ENCODE peak calls at places on chromosome 20, in five cellular contexts. One of them, this sample, is unnamed.

GRCh38 chr20:5432030-5432429 is 115.3 kb upstream of the PROKR2 start:
- DNase-seq in endothelial cell of umbilical vein: no peak
- DNase-seq in CD8-positive, alpha-beta T cell: no peak
- DNase-seq in heart right ventricle: no peak
- DNase-seq in PC-9: no peak
- DNase-seq in this sample: no peak

GRCh38 chr20:46568570-46569129 is 18.2 kb upstream of the OCSTAMP start:
- DNase-seq in endothelial cell of umbilical vein: peak
- DNase-seq in CD8-positive, alpha-beta T cell: no peak
- DNase-seq in heart right ventricle: peak
- DNase-seq in PC-9: peak
- DNase-seq in this sample: peak

GRCh38 chr20:38343107-38343797 is 3.0 kb upstream of the LBP start:
- DNase-seq in endothelial cell of umbilical vein: peak
- DNase-seq in CD8-positive, alpha-beta T cell: no peak
- DNase-seq in heart right ventricle: no peak
- DNase-seq in PC-9: no peak
- DNase-seq in this sample: peak

GRCh38 chr20:60007452-60007851 is 49.2 kb downstream of the CDH26 start:
- DNase-seq in endothelial cell of umbilical vein: no peak
- DNase-seq in CD8-positive, alpha-beta T cell: no peak
- DNase-seq in heart right ventricle: peak
- DNase-seq in PC-9: no peak
- DNase-seq in this sample: no peak

GRCh38 chr20:47319517-47320252 is 36.8 kb downstream of the ZMYND8 start:
- DNase-seq in endothelial cell of umbilical vein: peak
- DNase-seq in CD8-positive, alpha-beta T cell: no peak
- DNase-seq in heart right ventricle: peak
- DNase-seq in PC-9: peak
- DNase-seq in this sample: peak

GRCh38 chr20:59255256-59255655 is 45.2 kb upstream of the EDN3 start:
- DNase-seq in endothelial cell of umbilical vein: no peak
- DNase-seq in CD8-positive, alpha-beta T cell: no peak
- DNase-seq in heart right ventricle: no peak
- DNase-seq in PC-9: no peak
- DNase-seq in this sample: no peak

GRCh38 chr20:38883981-38884733 is 42.1 kb upstream of the FAM83D start:
- DNase-seq in endothelial cell of umbilical vein: no peak
- DNase-seq in CD8-positive, alpha-beta T cell: no peak
- DNase-seq in heart right ventricle: no peak
- DNase-seq in PC-9: no peak
- DNase-seq in this sample: no peak

GRCh38 chr20:57397693-57398108 is 6.5 kb downstream of the RBM38 start:
- DNase-seq in endothelial cell of umbilical vein: no peak
- DNase-seq in CD8-positive, alpha-beta T cell: peak
- DNase-seq in heart right ventricle: no peak
- DNase-seq in PC-9: no peak
- DNase-seq in this sample: peak

GRCh38 chr20:37231970-37232620 is 29.5 kb downstream of the GHRH start:
- DNase-seq in endothelial cell of umbilical vein: no peak
- DNase-seq in CD8-positive, alpha-beta T cell: no peak
- DNase-seq in heart right ventricle: no peak
- DNase-seq in PC-9: no peak
- DNase-seq in this sample: no peak

GRCh38 chr20:62496525-62497218 is 20.9 kb upstream of the GATA5 start:
- DNase-seq in endothelial cell of umbilical vein: no peak
- DNase-seq in CD8-positive, alpha-beta T cell: no peak
- DNase-seq in heart right ventricle: no peak
- DNase-seq in PC-9: peak
- DNase-seq in this sample: no peak

GRCh38 chr20:14069796-14070195 is 74.5 kb downstream of the MACROD2 start:
- DNase-seq in endothelial cell of umbilical vein: no peak
- DNase-seq in CD8-positive, alpha-beta T cell: no peak
- DNase-seq in heart right ventricle: no peak
- DNase-seq in PC-9: no peak
- DNase-seq in this sample: no peak

GRCh38 chr20:56358070-56358469 is 704 bp upstream of the FAM210B start:
- DNase-seq in endothelial cell of umbilical vein: no peak
- DNase-seq in CD8-positive, alpha-beta T cell: no peak
- DNase-seq in heart right ventricle: no peak
- DNase-seq in PC-9: no peak
- DNase-seq in this sample: no peak

GRCh38 chr20:58851221-58851968 is 693 bp upstream of the GNAS-AS1 start:
- DNase-seq in endothelial cell of umbilical vein: no peak
- DNase-seq in CD8-positive, alpha-beta T cell: no peak
- DNase-seq in heart right ventricle: no peak
- DNase-seq in PC-9: peak
- DNase-seq in this sample: no peak

GRCh38 chr20:57076202-57076651 is 190.2 kb downstream of the BMP7 start:
- DNase-seq in endothelial cell of umbilical vein: no peak
- DNase-seq in CD8-positive, alpha-beta T cell: no peak
- DNase-seq in heart right ventricle: no peak
- DNase-seq in PC-9: peak
- DNase-seq in this sample: no peak

GRCh38 chr20:51417745-51418529 is 124.6 kb downstream of the NFATC2 start:
- DNase-seq in endothelial cell of umbilical vein: no peak
- DNase-seq in CD8-positive, alpha-beta T cell: no peak
- DNase-seq in heart right ventricle: no peak
- DNase-seq in PC-9: no peak
- DNase-seq in this sample: no peak

GRCh38 chr20:21632031-21632430 is 73.4 kb upstream of the PAX1 start:
- DNase-seq in endothelial cell of umbilical vein: no peak
- DNase-seq in CD8-positive, alpha-beta T cell: no peak
- DNase-seq in heart right ventricle: no peak
- DNase-seq in PC-9: no peak
- DNase-seq in this sample: no peak

GRCh38 chr20:23667666-23668065 is 21.2 kb downstream of the CST4 start:
- DNase-seq in endothelial cell of umbilical vein: no peak
- DNase-seq in CD8-positive, alpha-beta T cell: no peak
- DNase-seq in heart right ventricle: no peak
- DNase-seq in PC-9: no peak
- DNase-seq in this sample: no peak

GRCh38 chr20:1940581-1940980 is 45.4 kb downstream of the SIRPA start:
- DNase-seq in endothelial cell of umbilical vein: no peak
- DNase-seq in CD8-positive, alpha-beta T cell: no peak
- DNase-seq in heart right ventricle: no peak
- DNase-seq in PC-9: no peak
- DNase-seq in this sample: no peak

GRCh38 chr20:40749985-40750506 is 61.0 kb upstream of the MAFB start:
- DNase-seq in endothelial cell of umbilical vein: peak
- DNase-seq in CD8-positive, alpha-beta T cell: no peak
- DNase-seq in heart right ventricle: no peak
- DNase-seq in PC-9: no peak
- DNase-seq in this sample: no peak

GRCh38 chr20:47024461-47024937 is 129.9 kb downstream of the EYA2 start:
- DNase-seq in endothelial cell of umbilical vein: no peak
- DNase-seq in CD8-positive, alpha-beta T cell: no peak
- DNase-seq in heart right ventricle: no peak
- DNase-seq in PC-9: no peak
- DNase-seq in this sample: no peak

GRCh38 chr20:37524859-37525708 is 2.6 kb downstream of the BLCAP start:
- DNase-seq in endothelial cell of umbilical vein: no peak
- DNase-seq in CD8-positive, alpha-beta T cell: no peak
- DNase-seq in heart right ventricle: no peak
- DNase-seq in PC-9: peak
- DNase-seq in this sample: peak

GRCh38 chr20:41231850-41232249 is 85.7 kb downstream of the ZHX3 start:
- DNase-seq in endothelial cell of umbilical vein: no peak
- DNase-seq in CD8-positive, alpha-beta T cell: no peak
- DNase-seq in heart right ventricle: no peak
- DNase-seq in PC-9: no peak
- DNase-seq in this sample: no peak

GRCh38 chr20:444862-445426 is 17.4 kb downstream of the TBC1D20 start:
- DNase-seq in endothelial cell of umbilical vein: peak
- DNase-seq in CD8-positive, alpha-beta T cell: no peak
- DNase-seq in heart right ventricle: no peak
- DNase-seq in PC-9: no peak
- DNase-seq in this sample: no peak

GRCh38 chr20:63091901-63092659 is 85.3 kb upstream of the BHLHE23 start:
- DNase-seq in endothelial cell of umbilical vein: no peak
- DNase-seq in CD8-positive, alpha-beta T cell: no peak
- DNase-seq in heart right ventricle: no peak
- DNase-seq in PC-9: no peak
- DNase-seq in this sample: no peak

GRCh38 chr20:13517801-13518200 is 120.9 kb downstream of the TASP1 start:
- DNase-seq in endothelial cell of umbilical vein: no peak
- DNase-seq in CD8-positive, alpha-beta T cell: no peak
- DNase-seq in heart right ventricle: no peak
- DNase-seq in PC-9: no peak
- DNase-seq in this sample: no peak

GRCh38 chr20:62922451-62922921 is 3.8 kb downstream of the DIDO1 start:
- DNase-seq in endothelial cell of umbilical vein: no peak
- DNase-seq in CD8-positive, alpha-beta T cell: peak
- DNase-seq in heart right ventricle: no peak
- DNase-seq in PC-9: no peak
- DNase-seq in this sample: no peak

GRCh38 chr20:60221593-60221992 is 263.4 kb downstream of the CDH26 start:
- DNase-seq in endothelial cell of umbilical vein: no peak
- DNase-seq in CD8-positive, alpha-beta T cell: no peak
- DNase-seq in heart right ventricle: no peak
- DNase-seq in PC-9: no peak
- DNase-seq in this sample: no peak

GRCh38 chr20:63022501-63022900 is 15.7 kb upstream of the BHLHE23 start:
- DNase-seq in endothelial cell of umbilical vein: no peak
- DNase-seq in CD8-positive, alpha-beta T cell: no peak
- DNase-seq in heart right ventricle: no peak
- DNase-seq in PC-9: no peak
- DNase-seq in this sample: no peak

GRCh38 chr20:1448081-1448627 is 18.5 kb downstream of the NSFL1C start:
- DNase-seq in endothelial cell of umbilical vein: no peak
- DNase-seq in CD8-positive, alpha-beta T cell: peak
- DNase-seq in heart right ventricle: no peak
- DNase-seq in PC-9: no peak
- DNase-seq in this sample: no peak

GRCh38 chr20:61896058-61896961 is 169.4 kb downstream of the TAF4 start:
- DNase-seq in endothelial cell of umbilical vein: peak
- DNase-seq in CD8-positive, alpha-beta T cell: peak
- DNase-seq in heart right ventricle: no peak
- DNase-seq in PC-9: peak
- DNase-seq in this sample: peak

GRCh38 chr20:5864873-5865582 is 85.3 kb downstream of the TRMT6 start:
- DNase-seq in endothelial cell of umbilical vein: peak
- DNase-seq in CD8-positive, alpha-beta T cell: no peak
- DNase-seq in heart right ventricle: no peak
- DNase-seq in PC-9: peak
- DNase-seq in this sample: no peak

GRCh38 chr20:48260370-48260769 is 475.1 kb upstream of the SULF2 start:
- DNase-seq in endothelial cell of umbilical vein: no peak
- DNase-seq in CD8-positive, alpha-beta T cell: no peak
- DNase-seq in heart right ventricle: peak
- DNase-seq in PC-9: no peak
- DNase-seq in this sample: no peak

GRCh38 chr20:51529758-51530157 is 12.8 kb downstream of the NFATC2 start:
- DNase-seq in endothelial cell of umbilical vein: no peak
- DNase-seq in CD8-positive, alpha-beta T cell: no peak
- DNase-seq in heart right ventricle: no peak
- DNase-seq in PC-9: no peak
- DNase-seq in this sample: peak

GRCh38 chr20:51660741-51661608 is 107.2 kb downstream of the ATP9A start:
- DNase-seq in endothelial cell of umbilical vein: peak
- DNase-seq in CD8-positive, alpha-beta T cell: no peak
- DNase-seq in heart right ventricle: no peak
- DNase-seq in PC-9: no peak
- DNase-seq in this sample: no peak

GRCh38 chr20:20365593-20365992 is 2.3 kb upstream of the INSM1 start:
- DNase-seq in endothelial cell of umbilical vein: no peak
- DNase-seq in CD8-positive, alpha-beta T cell: no peak
- DNase-seq in heart right ventricle: no peak
- DNase-seq in PC-9: no peak
- DNase-seq in this sample: no peak

GRCh38 chr20:50569864-50570836 is 60.0 kb downstream of the PTPN1 start:
- DNase-seq in endothelial cell of umbilical vein: peak
- DNase-seq in CD8-positive, alpha-beta T cell: no peak
- DNase-seq in heart right ventricle: no peak
- DNase-seq in PC-9: peak
- DNase-seq in this sample: no peak

GRCh38 chr20:25022680-25023079 is 30.1 kb upstream of the APMAP start:
- DNase-seq in endothelial cell of umbilical vein: no peak
- DNase-seq in CD8-positive, alpha-beta T cell: no peak
- DNase-seq in heart right ventricle: no peak
- DNase-seq in PC-9: peak
- DNase-seq in this sample: peak
- H3K27ac ChIP-seq in endothelial cell of umbilical vein: no peak
- H3K27ac ChIP-seq in CD8-positive, alpha-beta T cell: no peak
- H3K27ac ChIP-seq in heart right ventricle: no peak
- H3K27ac ChIP-seq in PC-9: no peak
- H3K27ac ChIP-seq in this sample: peak

GRCh38 chr20:44921447-44921846 is 11.6 kb downstream of the PABPC1L start:
- DNase-seq in endothelial cell of umbilical vein: no peak
- DNase-seq in CD8-positive, alpha-beta T cell: no peak
- DNase-seq in heart right ventricle: no peak
- DNase-seq in PC-9: no peak
- DNase-seq in this sample: no peak
- H3K27ac ChIP-seq in endothelial cell of umbilical vein: no peak
- H3K27ac ChIP-seq in CD8-positive, alpha-beta T cell: no peak
- H3K27ac ChIP-seq in heart right ventricle: no peak
- H3K27ac ChIP-seq in PC-9: no peak
- H3K27ac ChIP-seq in this sample: no peak

GRCh38 chr20:42902519-42902908 is 287.2 kb downstream of the PTPRT start:
- DNase-seq in endothelial cell of umbilical vein: no peak
- DNase-seq in CD8-positive, alpha-beta T cell: no peak
- DNase-seq in heart right ventricle: no peak
- DNase-seq in PC-9: no peak
- DNase-seq in this sample: no peak
- H3K27ac ChIP-seq in endothelial cell of umbilical vein: no peak
- H3K27ac ChIP-seq in CD8-positive, alpha-beta T cell: no peak
- H3K27ac ChIP-seq in heart right ventricle: peak
- H3K27ac ChIP-seq in PC-9: no peak
- H3K27ac ChIP-seq in this sample: no peak

GRCh38 chr20:3710703-3711417 is 1.5 kb downstream of the SIGLEC1 start:
- DNase-seq in endothelial cell of umbilical vein: peak
- DNase-seq in CD8-positive, alpha-beta T cell: peak
- DNase-seq in heart right ventricle: peak
- DNase-seq in PC-9: peak
- DNase-seq in this sample: peak
- H3K27ac ChIP-seq in endothelial cell of umbilical vein: no peak
- H3K27ac ChIP-seq in CD8-positive, alpha-beta T cell: no peak
- H3K27ac ChIP-seq in heart right ventricle: peak
- H3K27ac ChIP-seq in PC-9: no peak
- H3K27ac ChIP-seq in this sample: no peak

DNA sequence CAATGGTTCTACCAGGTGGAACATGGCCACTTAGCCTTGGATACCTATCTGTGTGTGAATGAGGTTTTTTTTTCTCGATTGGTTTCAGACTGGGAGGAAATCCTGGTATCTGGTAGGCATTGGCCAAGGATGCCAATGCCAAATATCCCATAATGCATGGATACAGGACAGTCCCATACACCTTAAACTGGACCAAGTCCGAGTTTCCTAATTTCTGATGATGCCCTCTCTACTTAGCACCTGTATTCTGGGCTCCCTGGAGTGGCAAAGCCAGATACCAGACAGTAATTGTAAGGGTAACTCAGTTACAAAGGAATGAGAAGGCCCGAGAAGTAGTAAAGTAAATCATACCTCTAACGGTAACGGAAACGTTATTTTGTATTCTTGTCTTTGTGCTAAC is 17.9 kb downstream of the SNX5 start:
- DNase-seq in endothelial cell of umbilical vein: no peak
- DNase-seq in CD8-positive, alpha-beta T cell: no peak
- DNase-seq in heart right ventricle: no peak
- DNase-seq in PC-9: no peak
- DNase-seq in this sample: no peak
- H3K27ac ChIP-seq in endothelial cell of umbilical vein: no peak
- H3K27ac ChIP-seq in CD8-positive, alpha-beta T cell: no peak
- H3K27ac ChIP-seq in heart right ventricle: no peak
- H3K27ac ChIP-seq in PC-9: no peak
- H3K27ac ChIP-seq in this sample: no peak

This sample was measured in stomach.